ENCODE peak calls at places on chromosomes 6 and 20, in four cellular contexts. One of them, this sample, is unnamed. For H3K4me1, the result is how much of the 10 kb centered on the place peaks cover.

GRCh38 chr6:132259070-132259469 is 142.2 kb downstream of the MOXD1 start:
- DNase-seq in testis: no peak
- DNase-seq in hepatocyte: peak
- DNase-seq in neuronal stem cell: no peak
- DNase-seq in this sample: peak

GRCh38 chr6:155377061-155377460 is 62.8 kb upstream of the TFB1M start:
- DNase-seq in testis: no peak
- DNase-seq in hepatocyte: no peak
- DNase-seq in neuronal stem cell: no peak
- DNase-seq in this sample: no peak

GRCh38 chr20:58839474-58839874 is 11.2 kb downstream of the GNAS-AS1 start:
- DNase-seq in testis: peak
- DNase-seq in hepatocyte: peak
- DNase-seq in neuronal stem cell: no peak
- DNase-seq in this sample: peak

GRCh38 chr6:149075616-149076354 is 241.7 kb upstream of the TAB2 start:
- DNase-seq in testis: no peak
- DNase-seq in hepatocyte: no peak
- DNase-seq in neuronal stem cell: no peak
- DNase-seq in this sample: no peak

GRCh38 chr6:97524846-97525245 is 241.8 kb upstream of the MMS22L start:
- DNase-seq in testis: no peak
- DNase-seq in hepatocyte: no peak
- DNase-seq in neuronal stem cell: peak
- DNase-seq in this sample: peak

GRCh38 chr20:24970743-24971142 is 21.7 kb downstream of the CST7 start:
- DNase-seq in testis: no peak
- DNase-seq in hepatocyte: no peak
- DNase-seq in neuronal stem cell: no peak
- DNase-seq in this sample: peak

GRCh38 chr6:137692806-137693205 is 174.3 kb upstream of the TNFAIP3 start:
- DNase-seq in testis: no peak
- DNase-seq in hepatocyte: no peak
- DNase-seq in neuronal stem cell: no peak
- DNase-seq in this sample: no peak

GRCh38 chr6:111603648-111604047 is 2.0 kb downstream of the TRAF3IP2 start:
- DNase-seq in testis: no peak
- DNase-seq in hepatocyte: no peak
- DNase-seq in neuronal stem cell: no peak
- DNase-seq in this sample: no peak

GRCh38 chr6:168332020-168332419 is 12.4 kb upstream of the DACT2 start:
- DNase-seq in testis: no peak
- DNase-seq in hepatocyte: no peak
- DNase-seq in neuronal stem cell: no peak
- DNase-seq in this sample: peak

GRCh38 chr20:34364013-34364382 is 925 bp downstream of the ITCH start:
- DNase-seq in testis: peak
- DNase-seq in hepatocyte: peak
- DNase-seq in neuronal stem cell: no peak
- DNase-seq in this sample: no peak

GRCh38 chr20:63659370-63659769 is 1.3 kb downstream of the RTEL1 start:
- DNase-seq in testis: no peak
- DNase-seq in hepatocyte: no peak
- DNase-seq in neuronal stem cell: no peak
- DNase-seq in this sample: no peak

GRCh38 chr6:2158596-2159271 is 86.7 kb downstream of the GMDS start:
- DNase-seq in testis: peak
- DNase-seq in hepatocyte: peak
- DNase-seq in neuronal stem cell: peak
- DNase-seq in this sample: peak

DNA sequence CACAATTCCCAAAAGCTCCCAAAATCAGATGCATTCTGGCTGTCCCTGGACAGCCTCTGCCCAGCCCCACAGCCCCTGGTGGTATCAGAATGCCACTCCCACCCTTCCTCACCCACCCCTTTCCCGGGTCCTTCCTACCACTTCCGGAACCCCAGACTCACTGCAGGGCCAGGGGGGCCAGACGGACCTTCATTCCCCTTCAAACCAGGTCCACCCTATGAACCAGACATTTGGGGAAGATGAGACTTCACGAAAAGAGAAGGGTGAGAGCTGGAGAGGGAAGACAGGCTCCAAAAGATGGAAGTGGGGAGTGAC is 20.4 kb downstream of the COL11A2 start:
- DNase-seq in testis: no peak
- DNase-seq in hepatocyte: no peak
- DNase-seq in neuronal stem cell: no peak
- DNase-seq in this sample: no peak
- H3K4me1 ChIP-seq in testis: under half
- H3K4me1 ChIP-seq in hepatocyte: under half
- H3K4me1 ChIP-seq in neuronal stem cell: under half
- H3K4me1 ChIP-seq in this sample: under half

DNA sequence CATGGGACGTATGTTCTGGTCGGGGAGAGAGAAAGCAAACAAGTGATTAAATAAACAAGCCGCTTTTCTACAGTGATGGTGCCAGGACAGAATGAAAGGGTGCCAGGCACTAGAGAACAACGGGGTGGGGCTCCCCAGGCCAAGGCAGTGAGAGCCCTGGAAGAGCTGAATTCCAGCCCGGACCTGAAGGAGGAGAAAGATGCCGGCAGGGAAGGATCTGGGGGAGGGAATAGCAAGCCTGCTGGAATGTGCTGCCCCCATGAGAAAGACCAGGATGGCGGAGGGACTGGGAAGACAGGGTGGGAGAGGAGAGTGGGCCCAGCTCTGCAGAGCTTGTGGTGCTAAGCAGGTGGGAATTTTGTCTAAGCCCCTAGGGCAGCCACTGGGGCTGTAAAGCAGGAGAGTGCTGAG is 7.5 kb downstream of the SNAI1 start:
- DNase-seq in testis: no peak
- DNase-seq in hepatocyte: no peak
- DNase-seq in neuronal stem cell: no peak
- DNase-seq in this sample: peak
- H3K4me1 ChIP-seq in testis: under half
- H3K4me1 ChIP-seq in hepatocyte: under half
- H3K4me1 ChIP-seq in neuronal stem cell: under half
- H3K4me1 ChIP-seq in this sample: under half

GRCh38 chr6:4021862-4022715 is 56.8 kb downstream of the FAM217A start:
- DNase-seq in testis: no peak
- DNase-seq in hepatocyte: no peak
- DNase-seq in neuronal stem cell: no peak
- DNase-seq in this sample: no peak
- H3K4me1 ChIP-seq in testis: under half
- H3K4me1 ChIP-seq in hepatocyte: under half
- H3K4me1 ChIP-seq in neuronal stem cell: under half
- H3K4me1 ChIP-seq in this sample: under half

GRCh38 chr6:20868397-20869185 is 334.3 kb downstream of the CDKAL1 start:
- DNase-seq in testis: peak
- DNase-seq in hepatocyte: no peak
- DNase-seq in neuronal stem cell: no peak
- DNase-seq in this sample: peak
- H3K4me1 ChIP-seq in testis: under half
- H3K4me1 ChIP-seq in hepatocyte: under half
- H3K4me1 ChIP-seq in neuronal stem cell: under half
- H3K4me1 ChIP-seq in this sample: under half

GRCh38 chr20:56426926-56427325 is 14.9 kb downstream of the CASS4 start:
- DNase-seq in testis: no peak
- DNase-seq in hepatocyte: no peak
- DNase-seq in neuronal stem cell: no peak
- DNase-seq in this sample: no peak

GRCh38 chr20:56422824-56423189 is 10.7 kb downstream of the CASS4 start:
- DNase-seq in testis: no peak
- DNase-seq in hepatocyte: no peak
- DNase-seq in neuronal stem cell: no peak
- DNase-seq in this sample: no peak

GRCh38 chr20:56422131-56422823 is 10.2 kb downstream of the CASS4 start:
- DNase-seq in testis: no peak
- DNase-seq in hepatocyte: no peak
- DNase-seq in neuronal stem cell: no peak
- DNase-seq in this sample: no peak

GRCh38 chr20:56426026-56426425 is 14.0 kb downstream of the CASS4 start:
- DNase-seq in testis: no peak
- DNase-seq in hepatocyte: no peak
- DNase-seq in neuronal stem cell: no peak
- DNase-seq in this sample: no peak

DNA sequence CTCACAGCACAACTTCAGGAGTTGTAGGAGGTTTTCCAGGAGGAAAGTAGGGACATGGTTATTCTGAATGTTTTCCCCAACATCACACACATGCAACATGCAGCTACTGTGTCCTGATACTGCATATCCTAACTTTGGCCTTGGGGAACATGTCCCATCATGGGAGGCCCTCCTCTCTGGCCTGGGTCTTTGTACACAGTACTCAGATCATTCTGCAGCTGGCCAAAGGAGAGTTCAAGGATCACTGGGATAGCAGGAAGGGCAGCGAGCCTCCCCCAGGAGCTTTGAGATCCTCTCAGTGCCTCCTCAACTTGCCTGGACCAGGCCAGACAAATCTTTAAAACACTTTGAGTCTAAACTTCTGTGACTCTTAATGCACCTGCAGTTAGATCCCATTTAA is 12.9 kb downstream of the CASS4 start:
- DNase-seq in testis: no peak
- DNase-seq in hepatocyte: no peak
- DNase-seq in neuronal stem cell: no peak
- DNase-seq in this sample: no peak
- H3K4me1 ChIP-seq in testis: under half
- H3K4me1 ChIP-seq in hepatocyte: under half
- H3K4me1 ChIP-seq in neuronal stem cell: under half
- H3K4me1 ChIP-seq in this sample: under half

GRCh38 chr20:62353289-62354030 is 13.7 kb downstream of the LAMA5 start:
- DNase-seq in testis: no peak
- DNase-seq in hepatocyte: no peak
- DNase-seq in neuronal stem cell: no peak
- DNase-seq in this sample: no peak

GRCh38 chr20:62355527-62356142 is 11.5 kb downstream of the LAMA5 start:
- DNase-seq in testis: peak
- DNase-seq in hepatocyte: peak
- DNase-seq in neuronal stem cell: no peak
- DNase-seq in this sample: peak

GRCh38 chr20:62354811-62355341 is 12.2 kb downstream of the LAMA5 start:
- DNase-seq in testis: no peak
- DNase-seq in hepatocyte: no peak
- DNase-seq in neuronal stem cell: no peak
- DNase-seq in this sample: peak

GRCh38 chr20:62352402-62353288 is 14.5 kb downstream of the LAMA5 start:
- DNase-seq in testis: peak
- DNase-seq in hepatocyte: no peak
- DNase-seq in neuronal stem cell: no peak
- DNase-seq in this sample: no peak

GRCh38 chr20:62354031-62354808 is 12.9 kb downstream of the LAMA5 start:
- DNase-seq in testis: no peak
- DNase-seq in hepatocyte: no peak
- DNase-seq in neuronal stem cell: no peak
- DNase-seq in this sample: peak
- H3K4me1 ChIP-seq in testis: half or more
- H3K4me1 ChIP-seq in hepatocyte: half or more
- H3K4me1 ChIP-seq in neuronal stem cell: under half
- H3K4me1 ChIP-seq in this sample: under half

GRCh38 chr6:15404700-15404980 is 158.8 kb downstream of the JARID2 start:
- DNase-seq in testis: no peak
- DNase-seq in hepatocyte: no peak
- DNase-seq in neuronal stem cell: no peak
- DNase-seq in this sample: no peak

GRCh38 chr6:15403094-15403493 is 157.2 kb downstream of the JARID2 start:
- DNase-seq in testis: no peak
- DNase-seq in hepatocyte: no peak
- DNase-seq in neuronal stem cell: no peak
- DNase-seq in this sample: no peak

GRCh38 chr6:15406452-15406851 is 160.6 kb downstream of the JARID2 start:
- DNase-seq in testis: no peak
- DNase-seq in hepatocyte: no peak
- DNase-seq in neuronal stem cell: no peak
- DNase-seq in this sample: no peak

GRCh38 chr6:15402401-15403045 is 156.7 kb downstream of the JARID2 start:
- DNase-seq in testis: no peak
- DNase-seq in hepatocyte: no peak
- DNase-seq in neuronal stem cell: no peak
- DNase-seq in this sample: no peak

GRCh38 chr6:15405111-15405510 is 159.2 kb downstream of the JARID2 start:
- DNase-seq in testis: no peak
- DNase-seq in hepatocyte: no peak
- DNase-seq in neuronal stem cell: no peak
- DNase-seq in this sample: no peak
- H3K4me1 ChIP-seq in testis: under half
- H3K4me1 ChIP-seq in hepatocyte: half or more
- H3K4me1 ChIP-seq in neuronal stem cell: under half
- H3K4me1 ChIP-seq in this sample: half or more

GRCh38 chr6:106119991-106120390 is 33.9 kb downstream of the PRDM1 start:
- DNase-seq in testis: no peak
- DNase-seq in hepatocyte: no peak
- DNase-seq in neuronal stem cell: no peak
- DNase-seq in this sample: no peak

GRCh38 chr6:106119526-106119925 is 33.4 kb downstream of the PRDM1 start:
- DNase-seq in testis: no peak
- DNase-seq in hepatocyte: peak
- DNase-seq in neuronal stem cell: no peak
- DNase-seq in this sample: no peak

GRCh38 chr6:106116125-106116524 is 30.0 kb downstream of the PRDM1 start:
- DNase-seq in testis: peak
- DNase-seq in hepatocyte: no peak
- DNase-seq in neuronal stem cell: no peak
- DNase-seq in this sample: no peak

GRCh38 chr6:106117579-106117978 is 31.4 kb downstream of the PRDM1 start:
- DNase-seq in testis: no peak
- DNase-seq in hepatocyte: no peak
- DNase-seq in neuronal stem cell: no peak
- DNase-seq in this sample: no peak

DNA sequence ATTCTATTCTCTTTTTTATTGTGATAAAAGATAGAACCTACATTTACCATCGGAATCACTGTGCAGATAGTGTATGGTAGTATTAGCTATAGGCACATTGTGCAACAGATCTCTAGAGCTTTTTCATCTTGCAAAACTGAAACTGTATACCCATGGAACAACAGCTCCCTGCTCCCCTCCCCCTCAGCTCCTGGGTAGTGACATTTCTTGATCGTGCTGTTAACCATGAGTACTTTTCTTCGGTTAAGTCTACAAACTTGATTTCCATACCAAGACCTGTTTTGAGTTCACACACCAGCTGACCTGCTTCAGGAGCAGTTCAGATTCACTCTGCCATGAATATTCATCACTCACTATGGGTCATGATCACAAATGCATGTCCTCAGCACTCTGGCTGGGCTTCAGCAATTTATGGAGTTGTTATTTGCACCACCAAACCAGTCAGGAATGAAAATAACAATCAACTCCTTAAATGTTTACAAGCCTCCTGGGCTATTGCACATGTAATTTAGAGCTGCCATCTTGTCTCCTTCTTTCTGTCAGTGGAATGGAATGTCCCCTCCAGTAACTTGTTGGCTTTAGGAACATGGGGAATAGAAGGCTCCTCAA is 32.8 kb downstream of the PRDM1 start:
- DNase-seq in testis: no peak
- DNase-seq in hepatocyte: no peak
- DNase-seq in neuronal stem cell: no peak
- DNase-seq in this sample: no peak
- H3K4me1 ChIP-seq in testis: under half
- H3K4me1 ChIP-seq in hepatocyte: under half
- H3K4me1 ChIP-seq in neuronal stem cell: under half
- H3K4me1 ChIP-seq in this sample: under half